ENCODE peak calls at places on chromosomes 13 and 19, in five cellular contexts. I, V, Z, J and H are unnamed samples.

GRCh38 chr13:23899555-23899954 is 2.3 kb upstream of the C1QTNF9B start:
- DNase-seq in J (peak; percentile 45), I (no peak), Z (peak; percentile 62), V (no peak), H (peak; percentile 3)

GRCh38 chr19:48815870-48816501 is 5.2 kb upstream of the BCAT2 start:
- DNase-seq in I (no peak), J (no peak), Z (no peak), V (no peak), H (no peak)

GRCh38 chr19:18904334-18905057 is 8.5 kb upstream of the CERS1 start:
- DNase-seq in V (no peak), I (no peak), Z (no peak), J (no peak), H (no peak)

GRCh38 chr13:23889598-23890224 is 511 bp upstream of the MIPEP start:
- DNase-seq in Z (no peak), J (no peak), V (no peak), I (no peak), H (no peak)

GRCh38 chr19:58086825-58087710 is 11.0 kb downstream of the ZSCAN18 start:
- DNase-seq in Z (no peak), V (no peak), I (no peak), J (no peak), H (no peak)

GRCh38 chr13:25247345-25247744 is 39.9 kb downstream of the MTMR6 start:
- DNase-seq in J (no peak), I (no peak), V (no peak), Z (no peak), H (no peak)

GRCh38 chr13:108944760-108945159 is 315.3 kb downstream of the MYO16 start:
- DNase-seq in V (no peak), J (no peak), I (no peak), Z (no peak), H (no peak)

GRCh38 chr13:28678809-28679208 is 19.9 kb downstream of the POMP start:
- DNase-seq in I (no peak), V (no peak), Z (no peak), J (no peak), H (no peak)

GRCh38 chr19:48444933-48445194 is 919 bp upstream of the GRWD1 start:
- DNase-seq in V (no peak), Z (no peak), I (no peak), J (no peak), H (no peak)

GRCh38 chr19:40921005-40921897 is 39.2 kb upstream of the CYP2A7 start:
- DNase-seq in J (no peak), Z (no peak), I (no peak), V (no peak), H (peak; percentile 59)

GRCh38 chr19:55080915-55081772 is 5.5 kb downstream of the EPS8L1 start:
- DNase-seq in Z (peak; percentile 45), V (no peak), J (peak; percentile 42), I (no peak), H (no peak)

GRCh38 chr19:16330368-16330801 is 5.8 kb downstream of the KLF2 start:
- DNase-seq in Z (no peak), J (no peak), V (no peak), I (peak; percentile 77), H (peak; percentile 93)

GRCh38 chr13:30158774-30159445 is 148.4 kb downstream of the KATNAL1 start:
- DNase-seq in V (no peak), Z (peak; percentile 64), I (no peak), J (no peak), H (no peak)

GRCh38 chr13:44715287-44716224 is 139.4 kb upstream of the TSC22D1 start:
- DNase-seq in J (no peak), Z (peak; percentile 30), V (no peak), I (no peak), H (no peak)

GRCh38 chr13:79434578-79434977 is 28.5 kb upstream of the RBM26 start:
- DNase-seq in Z (no peak), J (peak; percentile 18), V (no peak), I (no peak), H (no peak)

GRCh38 chr13:98571955-98572662 is 4.8 kb downstream of the STK24 start:
- DNase-seq in I (no peak), Z (no peak), J (no peak), V (no peak), H (no peak)

GRCh38 chr19:15378529-15379082 is 981 bp downstream of the AKAP8 start:
- DNase-seq in J (peak; percentile 14), V (no peak), Z (peak; percentile 30), I (no peak), H (no peak)

GRCh38 chr13:46668906-46669525 is 116.0 kb downstream of the LRCH1 start:
- DNase-seq in V (no peak), I (no peak), J (no peak), Z (no peak), H (no peak)

GRCh38 chr19:12938054-12938535 is 314 bp upstream of the CALR start:
- DNase-seq in I (peak; percentile 99), V (peak; percentile 96), J (peak; percentile 98), Z (peak; percentile 99), H (peak; percentile 96)

GRCh38 chr19:4172861-4173473 is 9.4 kb downstream of the SIRT6 start:
- DNase-seq in Z (peak; percentile 21), V (peak; percentile 33), J (no peak), I (no peak), H (no peak)